ENCODE peak calls at places on chromosomes 7 and 10, in four cellular contexts. One of them, this sample, is unnamed.

GRCh38 chr7:30027065-30027456 is 559 bp upstream of the FKBP14 start:
- DNase-seq in suprapubic skin: no peak
- DNase-seq in brain microvascular endothelial cell: peak; percentile 43
- DNase-seq in lower lobe of right lung: no peak
- DNase-seq in this sample: no peak

GRCh38 chr10:125331056-125331455 is 170.7 kb upstream of the CTBP2 start:
- DNase-seq in lower lobe of right lung: no peak
- DNase-seq in suprapubic skin: no peak
- DNase-seq in brain microvascular endothelial cell: no peak
- DNase-seq in this sample: no peak

GRCh38 chr10:97230146-97230545 is 44.4 kb upstream of the SLIT1 start:
- DNase-seq in brain microvascular endothelial cell: no peak
- DNase-seq in lower lobe of right lung: no peak
- DNase-seq in suprapubic skin: no peak
- DNase-seq in this sample: no peak

GRCh38 chr7:67525588-67525987 is 529.0 kb downstream of the TYW1 start:
- DNase-seq in brain microvascular endothelial cell: no peak
- DNase-seq in lower lobe of right lung: no peak
- DNase-seq in suprapubic skin: no peak
- DNase-seq in this sample: no peak

GRCh38 chr10:100826983-100827818 is 81.8 kb downstream of the PAX2 start:
- DNase-seq in suprapubic skin: no peak
- DNase-seq in brain microvascular endothelial cell: no peak
- DNase-seq in lower lobe of right lung: no peak
- DNase-seq in this sample: peak; percentile 78

GRCh38 chr10:91088300-91089140 is 131.9 kb upstream of the PCGF5 start:
- DNase-seq in suprapubic skin: no peak
- DNase-seq in lower lobe of right lung: no peak
- DNase-seq in brain microvascular endothelial cell: peak; percentile 12
- DNase-seq in this sample: no peak

GRCh38 chr10:131452926-131453771 is 141.6 kb upstream of the TCERG1L start:
- DNase-seq in suprapubic skin: no peak
- DNase-seq in brain microvascular endothelial cell: no peak
- DNase-seq in lower lobe of right lung: no peak
- DNase-seq in this sample: peak; percentile 64

GRCh38 chr7:4014649-4015048 is 667.4 kb upstream of the FOXK1 start:
- DNase-seq in suprapubic skin: no peak
- DNase-seq in brain microvascular endothelial cell: no peak
- DNase-seq in lower lobe of right lung: no peak
- DNase-seq in this sample: no peak

GRCh38 chr7:99997545-99998137 is 17.8 kb upstream of the ZKSCAN1 start:
- DNase-seq in brain microvascular endothelial cell: no peak
- DNase-seq in lower lobe of right lung: peak; percentile 68
- DNase-seq in suprapubic skin: peak; percentile 75
- DNase-seq in this sample: peak; percentile 89

GRCh38 chr10:122342293-122343134 is 32.0 kb upstream of the PLEKHA1 start:
- DNase-seq in brain microvascular endothelial cell: peak; percentile 46
- DNase-seq in lower lobe of right lung: no peak
- DNase-seq in suprapubic skin: no peak
- DNase-seq in this sample: no peak

GRCh38 chr10:14173706-14174594 is 156.8 kb downstream of the FRMD4A start:
- DNase-seq in lower lobe of right lung: no peak
- DNase-seq in suprapubic skin: no peak
- DNase-seq in brain microvascular endothelial cell: peak; percentile 33
- DNase-seq in this sample: no peak

GRCh38 chr7:94338921-94339371 is 55.7 kb upstream of the COL1A2 start:
- DNase-seq in lower lobe of right lung: no peak
- DNase-seq in suprapubic skin: no peak
- DNase-seq in brain microvascular endothelial cell: no peak
- DNase-seq in this sample: no peak

GRCh38 chr10:30368065-30368718 is 19.1 kb upstream of the MTPAP start:
- DNase-seq in lower lobe of right lung: no peak
- DNase-seq in brain microvascular endothelial cell: no peak
- DNase-seq in suprapubic skin: peak; percentile 61
- DNase-seq in this sample: peak; percentile 74

GRCh38 chr7:96729795-96730194 is 20.1 kb upstream of the SEM1 start:
- DNase-seq in brain microvascular endothelial cell: no peak
- DNase-seq in lower lobe of right lung: no peak
- DNase-seq in suprapubic skin: no peak
- DNase-seq in this sample: no peak

GRCh38 chr7:143345428-143345900 is 17.0 kb downstream of the FAM131B start:
- DNase-seq in lower lobe of right lung: peak; percentile 75
- DNase-seq in brain microvascular endothelial cell: peak; percentile 7
- DNase-seq in suprapubic skin: no peak
- DNase-seq in this sample: peak; percentile 55

GRCh38 chr7:100132697-100133137 is 6.0 kb downstream of the MBLAC1 start:
- DNase-seq in brain microvascular endothelial cell: peak; percentile 49
- DNase-seq in lower lobe of right lung: no peak
- DNase-seq in suprapubic skin: no peak
- DNase-seq in this sample: no peak

GRCh38 chr10:63421591-63421990 is 44.2 kb downstream of the JMJD1C start:
- DNase-seq in lower lobe of right lung: no peak
- DNase-seq in suprapubic skin: no peak
- DNase-seq in brain microvascular endothelial cell: no peak
- DNase-seq in this sample: no peak

DNA sequence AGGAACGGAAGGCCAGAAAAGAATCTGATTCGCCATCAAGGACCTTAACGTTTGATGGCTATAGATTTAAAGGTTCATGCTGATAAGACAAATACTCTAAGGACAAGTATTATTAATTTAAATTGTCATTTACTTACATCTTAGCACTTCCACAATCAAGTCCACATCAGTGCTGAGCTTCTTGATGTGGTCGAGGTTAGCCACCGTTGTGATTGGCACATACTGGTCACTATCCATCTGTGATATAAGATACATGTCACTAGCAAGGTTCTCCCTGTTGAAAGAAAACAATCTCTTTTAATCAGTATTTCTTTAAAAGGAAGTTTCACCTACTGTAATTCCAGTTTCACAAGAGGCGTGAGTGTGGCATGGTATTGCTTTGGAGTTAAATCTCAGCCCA is 88.7 kb downstream of the LARP4B start:
- DNase-seq in brain microvascular endothelial cell: no peak
- DNase-seq in lower lobe of right lung: no peak
- DNase-seq in suprapubic skin: no peak
- DNase-seq in this sample: no peak
- H3K36me3 ChIP-seq in brain microvascular endothelial cell: peaks cover 24% of the 10 kb centered on the region
- H3K36me3 ChIP-seq in lower lobe of right lung: peaks cover 86% of the 10 kb centered on the region
- H3K36me3 ChIP-seq in suprapubic skin: peaks cover 55% of the 10 kb centered on the region
- H3K36me3 ChIP-seq in this sample: no peaks in the 10 kb centered on the region

GRCh38 chr7:55489552-55489951 is 82.8 kb downstream of the VOPP1 start:
- DNase-seq in lower lobe of right lung: no peak
- DNase-seq in suprapubic skin: no peak
- DNase-seq in brain microvascular endothelial cell: no peak
- DNase-seq in this sample: no peak

GRCh38 chr7:55490099-55490498 is 82.2 kb downstream of the VOPP1 start:
- DNase-seq in brain microvascular endothelial cell: no peak
- DNase-seq in lower lobe of right lung: no peak
- DNase-seq in suprapubic skin: no peak
- DNase-seq in this sample: no peak

GRCh38 chr7:55488804-55489340 is 83.4 kb downstream of the VOPP1 start:
- DNase-seq in brain microvascular endothelial cell: no peak
- DNase-seq in lower lobe of right lung: no peak
- DNase-seq in suprapubic skin: no peak
- DNase-seq in this sample: no peak

GRCh38 chr7:55493416-55493815 is 78.9 kb downstream of the VOPP1 start:
- DNase-seq in lower lobe of right lung: no peak
- DNase-seq in suprapubic skin: no peak
- DNase-seq in brain microvascular endothelial cell: no peak
- DNase-seq in this sample: no peak

GRCh38 chr7:55491346-55491745 is 81.0 kb downstream of the VOPP1 start:
- DNase-seq in lower lobe of right lung: no peak
- DNase-seq in brain microvascular endothelial cell: no peak
- DNase-seq in suprapubic skin: no peak
- DNase-seq in this sample: no peak
- H3K36me3 ChIP-seq in lower lobe of right lung: peaks cover 41% of the 10 kb centered on the region
- H3K36me3 ChIP-seq in brain microvascular endothelial cell: peaks cover 32% of the 10 kb centered on the region
- H3K36me3 ChIP-seq in suprapubic skin: peaks cover 43% of the 10 kb centered on the region
- H3K36me3 ChIP-seq in this sample: no peaks in the 10 kb centered on the region

DNA sequence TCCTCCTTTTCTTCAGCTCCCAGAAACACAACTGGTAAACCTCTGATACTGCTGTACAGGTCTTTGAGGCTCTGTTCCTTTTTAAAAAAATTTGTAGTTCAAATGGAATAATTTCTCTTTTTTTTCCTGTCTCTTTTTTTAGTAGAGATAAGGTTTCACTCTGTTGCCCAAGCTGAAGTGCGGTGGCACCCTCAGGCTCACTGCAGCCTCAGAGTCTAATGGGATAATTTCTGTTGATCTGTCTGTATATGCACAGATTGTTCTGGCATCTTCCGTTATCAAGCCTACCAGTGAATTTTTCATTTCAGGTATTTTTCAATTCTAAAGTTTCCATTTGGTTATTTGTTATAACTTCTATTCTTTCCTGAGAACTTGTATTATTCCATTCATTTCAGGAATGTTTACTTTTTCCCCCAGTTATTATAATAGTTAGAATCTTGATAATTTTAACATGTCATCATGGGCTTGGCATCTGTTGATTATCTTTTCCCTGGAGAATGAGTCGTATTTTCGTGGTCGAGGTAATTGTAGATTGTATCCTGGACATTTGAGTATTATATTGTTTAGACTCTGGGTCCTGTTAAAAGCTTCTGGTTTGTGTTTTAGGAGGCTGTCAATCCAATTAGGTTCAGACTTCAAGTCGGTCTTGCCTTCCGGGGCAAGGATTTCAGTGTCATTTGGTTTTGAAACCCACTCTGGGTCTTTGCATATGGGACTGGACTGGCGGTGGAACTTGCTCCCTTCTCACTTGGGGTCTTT is 24.5 kb downstream of the CRCP start:
- DNase-seq in suprapubic skin: no peak
- DNase-seq in lower lobe of right lung: no peak
- DNase-seq in brain microvascular endothelial cell: peak; percentile 29
- DNase-seq in this sample: no peak
- H3K36me3 ChIP-seq in suprapubic skin: peaks cover 39% of the 10 kb centered on the region
- H3K36me3 ChIP-seq in lower lobe of right lung: peaks cover 89% of the 10 kb centered on the region
- H3K36me3 ChIP-seq in brain microvascular endothelial cell: peaks cover 37% of the 10 kb centered on the region
- H3K36me3 ChIP-seq in this sample: peaks cover 87% of the 10 kb centered on the region

GRCh38 chr10:11330383-11331020 is 280.9 kb downstream of the USP6NL start:
- DNase-seq in brain microvascular endothelial cell: peak; percentile 44
- DNase-seq in suprapubic skin: no peak
- DNase-seq in lower lobe of right lung: no peak
- DNase-seq in this sample: no peak
- H3K36me3 ChIP-seq in brain microvascular endothelial cell: no peaks in the 10 kb centered on the region
- H3K36me3 ChIP-seq in suprapubic skin: no peaks in the 10 kb centered on the region
- H3K36me3 ChIP-seq in lower lobe of right lung: peaks cover 73% of the 10 kb centered on the region
- H3K36me3 ChIP-seq in this sample: no peaks in the 10 kb centered on the region

DNA sequence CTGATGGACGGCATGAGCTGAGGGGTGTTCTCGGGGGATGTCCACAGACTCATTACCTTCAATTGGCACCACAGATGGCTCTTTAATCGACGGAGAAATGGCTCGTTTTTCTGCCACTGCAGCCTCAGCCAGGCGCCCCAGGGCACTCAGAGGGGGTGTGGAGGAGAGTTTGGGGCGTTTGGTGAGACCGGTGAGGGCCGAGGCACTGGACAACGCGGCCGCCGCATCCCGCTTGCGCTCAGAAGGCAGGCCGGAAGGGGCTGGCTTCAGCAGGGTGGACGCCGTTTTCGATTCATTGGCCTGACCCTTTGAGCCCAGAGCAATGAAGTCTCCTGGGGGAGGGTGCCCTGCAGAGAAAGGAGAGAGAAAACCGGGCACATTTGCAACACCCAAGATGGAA is 1.3 kb downstream of the INTS1 start:
- DNase-seq in brain microvascular endothelial cell: no peak
- DNase-seq in lower lobe of right lung: no peak
- DNase-seq in suprapubic skin: no peak
- DNase-seq in this sample: peak; percentile 62
- H3K36me3 ChIP-seq in brain microvascular endothelial cell: peaks cover 26% of the 10 kb centered on the region
- H3K36me3 ChIP-seq in lower lobe of right lung: peaks cover 49% of the 10 kb centered on the region
- H3K36me3 ChIP-seq in suprapubic skin: peaks cover 41% of the 10 kb centered on the region
- H3K36me3 ChIP-seq in this sample: no peaks in the 10 kb centered on the region

GRCh38 chr7:135618510-135618909 is 43.8 kb upstream of the STMP1 start:
- DNase-seq in lower lobe of right lung: no peak
- DNase-seq in brain microvascular endothelial cell: no peak
- DNase-seq in suprapubic skin: no peak
- DNase-seq in this sample: no peak

GRCh38 chr7:135620980-135621850 is 41.1 kb upstream of the STMP1 start:
- DNase-seq in suprapubic skin: no peak
- DNase-seq in lower lobe of right lung: no peak
- DNase-seq in brain microvascular endothelial cell: peak; percentile 89
- DNase-seq in this sample: no peak

GRCh38 chr7:135616136-135616535 is 46.2 kb upstream of the STMP1 start:
- DNase-seq in suprapubic skin: no peak
- DNase-seq in lower lobe of right lung: no peak
- DNase-seq in brain microvascular endothelial cell: no peak
- DNase-seq in this sample: no peak

GRCh38 chr7:135617781-135618180 is 44.5 kb upstream of the STMP1 start:
- DNase-seq in brain microvascular endothelial cell: no peak
- DNase-seq in suprapubic skin: no peak
- DNase-seq in lower lobe of right lung: no peak
- DNase-seq in this sample: no peak

GRCh38 chr7:135620447-135620846 is 41.9 kb upstream of the STMP1 start:
- DNase-seq in brain microvascular endothelial cell: no peak
- DNase-seq in lower lobe of right lung: no peak
- DNase-seq in suprapubic skin: no peak
- DNase-seq in this sample: no peak
- H3K36me3 ChIP-seq in brain microvascular endothelial cell: peaks cover 21% of the 10 kb centered on the region
- H3K36me3 ChIP-seq in lower lobe of right lung: peaks cover 92% of the 10 kb centered on the region
- H3K36me3 ChIP-seq in suprapubic skin: peaks cover 76% of the 10 kb centered on the region
- H3K36me3 ChIP-seq in this sample: no peaks in the 10 kb centered on the region

This sample was measured in left lung.